ENCODE peak calls at places on chromosomes 7 and 10, in four cellular contexts. W, K, B and S are unnamed samples.

GRCh38 chr10:122548699-122549098 is 11.9 kb upstream of the DMBT1 start:
- DNase-seq in W (no peak), K (no peak), B (no peak), S (no peak)

GRCh38 chr10:74841265-74841973 is 15.0 kb downstream of the KAT6B start:
- DNase-seq in W (no peak), K (no peak), B (no peak), S (no peak)

GRCh38 chr7:98294798-98295382 is 13.4 kb downstream of the BRI3 start:
- DNase-seq in W (peak; percentile 85), K (no peak), B (peak; percentile 70), S (peak; percentile 35)

GRCh38 chr7:11726251-11727155 is 105.5 kb downstream of the THSD7A start:
- DNase-seq in W (no peak), K (no peak), B (no peak), S (no peak)

GRCh38 chr7:100585511-100586265 is at the start of gene LRCH4:
- DNase-seq in W (peak; percentile 74), K (no peak), B (no peak), S (no peak)

GRCh38 chr7:136412952-136413351 is 435.8 kb upstream of the MTPN start:
- DNase-seq in W (no peak), K (no peak), B (no peak), S (no peak)

GRCh38 chr10:123141791-123142700 is 5.9 kb upstream of the HMX2 start:
- DNase-seq in W (no peak), K (no peak), B (no peak), S (no peak)

GRCh38 chr10:119536508-119536837 is 6.0 kb downstream of the RGS10 start:
- DNase-seq in W (no peak), K (no peak), B (no peak), S (no peak)

GRCh38 chr10:107656932-107657331 is 492.4 kb upstream of the SORCS1 start:
- DNase-seq in W (no peak), K (no peak), B (no peak), S (no peak)

GRCh38 chr10:116254422-116255152 is 18.4 kb downstream of the GFRA1 start:
- DNase-seq in W (no peak), K (no peak), B (no peak), S (no peak)

GRCh38 chr10:116259638-116260037 is 13.4 kb downstream of the GFRA1 start:
- DNase-seq in W (no peak), K (no peak), B (no peak), S (no peak)

GRCh38 chr10:116257785-116258184 is 15.2 kb downstream of the GFRA1 start:
- DNase-seq in W (no peak), K (no peak), B (no peak), S (no peak)

GRCh38 chr10:116255931-116256748 is 16.9 kb downstream of the GFRA1 start:
- DNase-seq in W (no peak), K (no peak), B (no peak), S (no peak)

GRCh38 chr10:116256749-116257259 is 16.2 kb downstream of the GFRA1 start:
- DNase-seq in W (no peak), K (no peak), B (no peak), S (no peak)
- TF ChIP-seq CHD2 in W (no peak), K (no peak), B (no peak), S (no peak)

GRCh38 chr10:114356786-114357588 is 47.3 kb downstream of the AFAP1L2 start:
- DNase-seq in W (no peak), K (no peak), B (no peak), S (no peak)
- TF ChIP-seq USF2 in W (no peak), K (no peak), B (no peak), S (no peak)

DNA sequence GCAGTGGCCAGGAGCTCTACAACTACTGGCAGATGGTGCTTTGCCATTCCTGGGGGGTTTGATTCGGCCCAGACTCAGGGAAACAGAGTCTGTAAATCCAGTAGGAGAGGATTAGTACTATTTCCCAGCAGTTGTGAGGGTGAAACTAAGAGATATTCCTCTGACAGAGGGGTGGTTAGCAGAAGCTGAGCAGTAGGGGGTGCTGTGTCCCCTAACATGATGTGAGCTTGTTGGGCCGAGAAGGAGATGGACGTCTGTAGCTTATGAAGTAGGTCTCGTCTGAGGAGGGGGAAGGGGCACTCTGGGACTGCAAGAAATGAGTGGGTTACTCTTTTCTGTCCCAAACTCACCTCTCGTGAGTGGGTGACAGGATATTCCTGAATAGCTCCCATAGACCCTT is 179.2 kb upstream of the MBL2 start:
- DNase-seq in W (no peak), K (no peak), B (peak; percentile 74), S (peak; percentile 59)
- TF ChIP-seq RFX5 in W (no peak), K (no peak), B (no peak), S (no peak)

GRCh38 chr7:121807078-121807477 is 65.9 kb upstream of the PTPRZ1 start:
- DNase-seq in W (no peak), K (no peak), B (no peak), S (no peak)
- TF ChIP-seq CHD2 in W (no peak), K (no peak), B (no peak), S (no peak)

DNA sequence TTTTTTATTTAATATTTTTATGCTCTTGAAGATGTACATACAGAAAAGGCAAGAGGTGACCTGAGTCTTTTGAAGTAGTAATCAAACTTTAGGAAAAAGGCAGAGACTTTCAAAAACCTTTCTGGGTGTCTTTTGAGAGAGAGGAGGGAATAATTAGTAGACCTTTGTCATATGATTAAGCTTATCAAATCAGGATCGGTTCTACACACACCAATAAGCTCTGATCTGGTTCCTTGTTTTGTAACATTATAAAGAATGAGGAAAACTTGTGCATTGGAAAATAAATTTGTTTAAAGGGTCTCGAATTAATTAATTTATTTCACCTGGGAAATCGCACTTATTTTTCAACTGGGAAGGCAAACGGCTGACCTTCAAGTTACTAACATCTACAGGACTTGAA is 11.9 kb downstream of the TWIST1 start:
- DNase-seq in W (no peak), K (no peak), B (no peak), S (no peak)
- TF ChIP-seq USF2 in W (no peak), K (no peak), B (no peak), S (no peak)

GRCh38 chr7:77442631-77443420 is 26.7 kb upstream of the GSAP start:
- DNase-seq in W (no peak), K (no peak), B (no peak), S (no peak)
- TF ChIP-seq RFX5 in W (no peak), K (no peak), B (no peak), S (no peak)

GRCh38 chr7:149007146-149007545 is 21.2 kb downstream of the PDIA4 start:
- DNase-seq in W (no peak), K (no peak), B (no peak), S (no peak)

GRCh38 chr7:149006345-149006725 is 22.0 kb downstream of the PDIA4 start:
- DNase-seq in W (no peak), K (no peak), B (no peak), S (no peak)

GRCh38 chr7:149007615-149008014 is 20.7 kb downstream of the PDIA4 start:
- DNase-seq in W (no peak), K (no peak), B (no peak), S (no peak)

GRCh38 chr7:149004405-149005370 is 23.6 kb downstream of the PDIA4 start:
- DNase-seq in W (no peak), K (no peak), B (no peak), S (no peak)

DNA sequence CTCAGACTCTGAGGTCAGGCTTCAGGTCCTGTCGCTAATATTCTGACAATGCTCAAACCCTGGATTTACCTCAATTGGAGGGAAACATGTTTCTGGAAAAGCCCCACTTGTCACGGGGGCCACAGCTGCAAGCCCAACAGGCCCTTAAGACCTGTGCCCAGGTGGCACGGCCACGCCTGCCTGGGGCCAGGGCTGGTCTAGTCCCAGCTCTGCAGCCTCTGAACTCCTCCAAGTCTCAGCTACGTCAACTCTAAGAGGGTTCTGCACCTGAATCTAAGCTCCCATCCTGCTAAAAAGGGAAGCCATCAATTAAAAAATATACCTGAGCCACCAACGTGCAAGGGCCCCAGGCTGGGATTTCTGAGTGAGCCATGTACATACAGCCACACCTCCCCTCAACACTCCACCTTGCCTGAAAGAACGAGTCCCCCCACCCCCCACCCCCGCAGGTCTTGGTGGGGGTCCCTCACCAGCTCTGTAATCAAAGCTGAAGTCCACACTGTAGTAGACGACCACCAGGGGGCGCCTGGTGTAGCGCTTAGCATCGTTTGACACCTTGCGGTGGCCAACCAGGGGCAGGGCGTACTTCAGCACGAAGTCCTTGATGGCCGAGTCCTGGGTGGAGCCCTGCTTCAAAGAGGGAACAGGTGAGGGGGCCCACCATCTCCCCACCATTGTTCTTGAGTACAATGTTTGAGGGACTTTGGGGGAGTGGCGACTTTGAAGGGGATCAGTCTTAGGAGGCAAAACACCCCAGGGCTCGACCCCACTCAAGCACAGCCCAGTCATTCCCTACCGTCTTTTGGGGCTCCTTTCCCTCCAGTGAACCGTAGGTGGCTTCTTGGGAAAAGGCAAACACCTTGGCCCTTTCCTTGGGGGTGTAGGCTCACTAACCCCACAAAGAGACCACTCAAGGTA is 22.6 kb downstream of the PDIA4 start:
- DNase-seq in W (peak; percentile 70), K (no peak), B (peak; percentile 56), S (peak; percentile 62)
- TF ChIP-seq CHD2 in W (no peak), K (no peak), B (no peak), S (no peak)